ENCODE peak calls at places on chromosomes 1 and 21, in five cellular contexts. V is AG04450, A is SJCRH30, W is uterus, D is body of pancreas. Z is an unnamed sample.

GRCh38 chr1:70840260-70840953 is 207.2 kb downstream of the PTGER3 start:
- DNase-seq in V (no peak), A (no peak), W (no peak), D (no peak), Z (no peak)

GRCh38 chr1:189205863-189206262 is 1271.8 kb downstream of the BRINP3 start:
- DNase-seq in D (no peak), A (no peak), V (no peak), W (no peak), Z (no peak)

GRCh38 chr1:228650141-228650540 is 85.1 kb upstream of the RHOU start:
- DNase-seq in V (no peak), A (no peak), D (no peak), W (no peak), Z (no peak)

GRCh38 chr1:175097361-175097760 is 29.7 kb downstream of the TNN start:
- DNase-seq in V (no peak), D (no peak), A (no peak), W (no peak), Z (no peak)

GRCh38 chr21:45286671-45287437 is 841 bp downstream of the POFUT2 start:
- DNase-seq in A (no peak), V (no peak), W (no peak), D (no peak), Z (peak)

GRCh38 chr1:76428027-76428426 is 353.5 kb downstream of the ST6GALNAC3 start:
- DNase-seq in V (no peak), A (no peak), W (no peak), D (no peak), Z (no peak)

GRCh38 chr1:63662056-63662836 is 69.0 kb downstream of the PGM1 start:
- DNase-seq in V (no peak), W (peak), D (no peak), A (peak), Z (peak)

GRCh38 chr1:57839067-57839466 is 415.2 kb upstream of the DAB1 start:
- DNase-seq in W (no peak), A (no peak), V (no peak), D (no peak), Z (no peak)

GRCh38 chr1:15950763-15951295 is 25.1 kb downstream of the ZBTB17 start:
- DNase-seq in A (peak), W (peak), D (no peak), V (no peak), Z (peak)

GRCh38 chr1:69911301-69911801 is 294.0 kb downstream of the LRRC40 start:
- DNase-seq in A (no peak), D (no peak), V (peak), W (no peak), Z (peak)

GRCh38 chr1:54794401-54795099 is 6.6 kb downstream of the TTC22 start:
- DNase-seq in A (no peak), D (no peak), W (no peak), V (no peak), Z (peak)

GRCh38 chr1:91569411-91570104 is 68.9 kb downstream of the CDC7 start:
- DNase-seq in V (peak), D (peak), W (peak), A (peak), Z (peak)

GRCh38 chr1:71428029-71428428 is 347.2 kb upstream of the ZRANB2 start:
- DNase-seq in A (no peak), D (no peak), V (no peak), W (no peak), Z (no peak)

GRCh38 chr1:43834280-43835140 is 99.1 kb upstream of the ARTN start:
- DNase-seq in D (no peak), A (peak), W (no peak), V (no peak), Z (peak)

GRCh38 chr1:111139234-111139955 is 498 bp downstream of the DRAM2 start:
- DNase-seq in A (peak), D (peak), V (no peak), W (no peak), Z (peak)

GRCh38 chr1:1087351-1088035 is 13.4 kb upstream of the RNF223 start:
- DNase-seq in W (no peak), D (no peak), A (no peak), V (no peak), Z (no peak)

GRCh38 chr1:83850849-83851248 is 148.1 kb downstream of the TTLL7 start:
- DNase-seq in V (no peak), D (no peak), W (no peak), A (no peak), Z (no peak)

GRCh38 chr1:167165948-167166702 is 54.6 kb upstream of the POU2F1 start:
- DNase-seq in V (no peak), W (no peak), D (no peak), A (peak), Z (peak)

GRCh38 chr1:113422315-113423068 is 32.2 kb downstream of the MAGI3 start:
- DNase-seq in W (no peak), V (no peak), A (no peak), D (no peak), Z (no peak)

GRCh38 chr21:35616090-35616489 is 444.2 kb downstream of the SETD4 start:
- DNase-seq in A (peak), V (no peak), D (no peak), W (no peak), Z (peak)

GRCh38 chr1:16352842-16353535 is 709 bp upstream of the FBXO42 start:
- DNase-seq in A (no peak), V (no peak), D (peak), W (no peak), Z (no peak)

GRCh38 chr1:32997381-32997891 is 32.8 kb upstream of the RNF19B start:
- DNase-seq in A (no peak), V (no peak), D (no peak), W (no peak), Z (peak)

GRCh38 chr1:234841710-234842231 is 231.8 kb upstream of the IRF2BP2 start:
- DNase-seq in D (no peak), V (no peak), W (no peak), A (no peak), Z (peak)

GRCh38 chr1:156076609-156077429 is 5.4 kb downstream of the MEX3A start:
- DNase-seq in V (no peak), D (peak), A (no peak), W (peak), Z (no peak)

GRCh38 chr1:238628130-238628529 is 737.4 kb upstream of the ZP4 start:
- DNase-seq in A (no peak), V (no peak), W (no peak), D (no peak), Z (peak)

GRCh38 chr1:209929751-209930150 is 8.3 kb upstream of the SYT14 start:
- DNase-seq in W (no peak), A (no peak), V (no peak), D (no peak), Z (no peak)

GRCh38 chr1:200784576-200784975 is 45.9 kb downstream of the CAMSAP2 start:
- DNase-seq in D (no peak), V (peak), A (peak), W (no peak), Z (peak)

GRCh38 chr1:210347112-210347511 is 18.4 kb downstream of the HHAT start:
- DNase-seq in W (no peak), D (no peak), V (no peak), A (no peak), Z (peak)

GRCh38 chr1:28934676-28935075 is 20.3 kb downstream of the EPB41 start:
- DNase-seq in V (no peak), A (no peak), W (no peak), D (no peak), Z (no peak)

GRCh38 chr21:45990741-45991605 is 9.4 kb downstream of the COL6A1 start:
- DNase-seq in A (no peak), V (no peak), W (peak), D (no peak), Z (no peak)

GRCh38 chr1:55217226-55217996 is 2.2 kb upstream of the USP24 start:
- DNase-seq in V (no peak), A (peak), W (no peak), D (no peak), Z (no peak)

GRCh38 chr1:208988811-208989222 is 594.7 kb upstream of the CAMK1G start:
- DNase-seq in V (no peak), D (peak), A (peak), W (no peak), Z (peak)

GRCh38 chr21:38380391-38381137 is 117.7 kb downstream of the ERG start:
- DNase-seq in V (no peak), D (no peak), A (no peak), W (no peak), Z (peak)

GRCh38 chr1:54559111-54559548 is 11.1 kb downstream of the ACOT11 start:
- DNase-seq in W (no peak), A (no peak), D (no peak), V (no peak), Z (no peak)

GRCh38 chr1:193313354-193314140 is 127.1 kb upstream of the B3GALT2 start:
- DNase-seq in V (no peak), D (no peak), W (no peak), A (no peak), Z (no peak)

GRCh38 chr21:25578070-25578961 is 29.0 kb downstream of the MRPL39 start:
- DNase-seq in D (no peak), V (peak), A (peak), W (no peak), Z (no peak)

GRCh38 chr21:36551731-36552457 is 72.0 kb upstream of the CLDN14 start:
- DNase-seq in V (peak), D (no peak), A (no peak), W (peak), Z (no peak)

GRCh38 chr1:236095705-236096500 is 31.0 kb upstream of the NID1 start:
- DNase-seq in W (no peak), A (no peak), V (no peak), D (no peak), Z (peak)

GRCh38 chr1:11645670-11646265 is 8.5 kb downstream of the FBXO2 start:
- DNase-seq in W (peak), D (peak), V (peak), A (peak), Z (peak)

GRCh38 chr1:117095237-117095636 is 26.3 kb downstream of the TRIM45 start:
- DNase-seq in W (no peak), D (no peak), V (no peak), A (no peak), Z (no peak)

GRCh38 chr1:117093870-117094621 is 27.5 kb downstream of the TRIM45 start:
- DNase-seq in D (no peak), A (peak), W (peak), V (no peak), Z (peak)

GRCh38 chr1:117092594-117092993 is 29.0 kb downstream of the TRIM45 start:
- DNase-seq in V (no peak), A (peak), D (no peak), W (no peak), Z (no peak)

GRCh38 chr1:117096871-117097842 is 24.4 kb downstream of the TRIM45 start:
- DNase-seq in A (no peak), W (no peak), V (no peak), D (no peak), Z (peak)

DNA sequence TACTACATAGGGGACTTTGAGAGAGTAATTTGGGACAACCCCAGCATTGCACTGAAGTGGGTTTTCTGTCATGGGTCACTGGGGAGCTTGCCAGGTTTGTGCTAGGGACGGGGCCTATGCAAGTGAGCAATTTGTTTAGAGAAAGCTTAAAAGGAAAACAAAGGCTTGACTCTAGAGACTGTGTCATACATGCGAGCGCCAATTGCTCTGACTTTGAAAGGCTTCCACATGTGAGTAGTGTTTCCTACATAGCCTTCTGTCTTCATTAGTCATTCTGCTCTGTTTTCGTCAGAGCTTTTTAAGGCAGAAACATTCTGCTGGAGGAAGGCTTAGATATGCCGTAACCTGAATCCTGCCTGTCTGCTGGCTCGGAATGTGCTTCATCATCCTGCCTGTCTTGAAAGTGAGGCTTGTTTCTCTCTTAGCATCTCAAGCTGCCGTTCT is 28.4 kb downstream of the TRIM45 start:
- DNase-seq in D (no peak), V (peak), A (peak), W (peak), Z (peak)
- H3K27ac ChIP-seq in D (no peak), V (peak), A (peak), W (peak), Z (peak)

DNA sequence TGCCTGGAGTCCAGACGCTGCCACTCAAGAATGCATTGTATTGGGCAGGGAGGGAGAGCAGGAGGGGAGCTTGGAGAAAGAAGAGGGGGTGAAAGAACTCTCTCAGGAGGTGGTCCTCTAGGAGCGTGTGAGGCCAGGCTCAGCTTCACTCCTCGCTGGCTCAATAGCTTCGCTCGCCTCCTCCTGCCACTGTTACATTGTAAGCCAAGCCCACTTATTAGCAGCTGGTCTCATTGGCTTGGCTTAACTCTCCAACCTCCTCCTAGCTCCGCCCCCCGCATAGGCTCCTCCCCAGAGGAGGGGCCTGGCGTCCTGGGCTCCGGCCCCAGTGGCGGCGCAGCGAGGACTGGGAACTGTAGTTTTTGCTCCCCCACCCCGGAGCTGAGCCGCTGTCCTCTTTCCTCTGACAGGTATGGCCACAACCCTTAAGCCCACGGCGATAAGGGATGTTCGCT is at the start of gene KCNN3:
- DNase-seq in A (peak), D (peak), W (peak), V (peak), Z (peak)
- H3K27ac ChIP-seq in A (peak), D (no peak), W (peak), V (no peak), Z (no peak)

GRCh38 chr1:9894115-9894514 is 16.0 kb downstream of the CTNNBIP1 start:
- DNase-seq in V (no peak), D (no peak), A (no peak), W (no peak), Z (no peak)
- H3K27ac ChIP-seq in V (peak), D (no peak), A (no peak), W (peak), Z (no peak)

DNA sequence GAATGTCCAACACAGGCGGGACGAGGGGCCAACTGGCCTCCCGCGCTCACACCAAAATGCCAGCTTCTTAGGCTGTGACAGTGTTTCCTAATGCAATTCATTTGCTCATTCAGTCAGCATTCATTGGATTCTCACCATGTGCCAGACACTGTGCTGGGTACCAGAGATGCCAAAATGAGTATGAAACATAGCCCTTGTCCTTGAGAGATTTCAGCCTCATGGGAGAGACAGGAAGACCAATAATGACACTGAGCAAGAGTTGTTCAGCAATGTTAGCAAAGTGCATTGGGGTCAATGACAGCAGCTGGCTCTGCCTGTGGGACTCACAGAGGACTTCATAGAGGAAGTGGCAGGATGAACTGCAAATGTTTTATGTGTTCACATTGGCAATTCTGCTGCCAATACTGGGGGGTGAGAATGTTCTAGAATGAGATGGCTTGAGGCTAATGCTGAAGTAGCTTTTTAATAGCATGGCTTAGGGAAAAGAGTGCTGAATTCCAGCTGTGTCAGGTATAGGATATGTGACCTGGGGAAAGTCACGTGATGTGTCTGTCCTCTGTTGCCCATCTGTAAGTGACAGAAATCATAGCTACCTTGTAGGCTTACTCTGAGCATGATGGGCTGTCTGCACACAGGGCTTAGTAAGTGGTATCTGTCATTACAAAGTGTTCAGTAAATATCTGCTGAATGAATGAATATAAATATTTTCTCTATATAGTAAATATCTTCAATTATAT is 58.3 kb upstream of the KIF26B start:
- DNase-seq in W (no peak), V (no peak), A (no peak), D (no peak), Z (no peak)
- H3K27ac ChIP-seq in W (no peak), V (no peak), A (no peak), D (no peak), Z (no peak)

GRCh38 chr1:116380499-116381316 is 7.7 kb downstream of the ATP1A1 start:
- DNase-seq in V (no peak), D (no peak), W (no peak), A (no peak), Z (no peak)
- H3K27ac ChIP-seq in V (no peak), D (no peak), W (peak), A (no peak), Z (no peak)

DNA sequence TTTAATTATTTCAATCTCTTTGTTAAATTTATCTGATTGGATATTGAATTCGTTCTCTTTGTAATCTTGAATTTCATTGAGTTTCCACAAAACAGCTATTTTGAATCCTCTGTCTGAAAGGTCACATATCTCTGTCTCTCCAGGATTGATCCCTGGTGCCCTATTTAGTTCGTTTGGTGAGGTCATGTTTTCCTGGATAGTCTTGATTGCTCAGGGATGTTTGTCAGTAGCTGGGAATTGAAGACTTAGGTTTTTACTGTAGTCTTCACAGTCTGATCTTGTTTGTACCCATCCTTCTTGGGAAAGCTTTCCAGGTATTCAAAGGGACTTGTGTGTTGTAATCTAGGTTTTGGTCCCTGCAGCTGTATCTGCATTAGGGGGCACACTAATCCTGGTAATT is 6.8 kb upstream of the MTARC2 start:
- DNase-seq in D (no peak), W (no peak), A (no peak), V (no peak), Z (no peak)
- H3K27ac ChIP-seq in D (no peak), W (no peak), A (no peak), V (no peak), Z (no peak)

GRCh38 chr1:178034676-178035075 is 59.2 kb upstream of the RASAL2 start:
- DNase-seq in A (no peak), V (no peak), W (no peak), D (no peak), Z (no peak)
- H3K27ac ChIP-seq in A (no peak), V (no peak), W (no peak), D (no peak), Z (no peak)

GRCh38 chr1:183227963-183228649 is 42.0 kb downstream of the LAMC2 start:
- DNase-seq in W (peak), A (peak), V (no peak), D (peak), Z (peak)
- H3K27ac ChIP-seq in W (no peak), A (peak), V (no peak), D (no peak), Z (no peak)